ENCODE peak calls at places on chromosomes 5 and 9, in four cellular contexts. I is IMR-90, B is endothelial cell of umbilical vein, A is K562. F is an unnamed sample.
A peak's percentile ranks its signal among the peaks of the same experiment; 100 is the strongest.

GRCh38 chr9:94874316-94874715 is 147.8 kb downstream of the AOPEP start:
- DNase-seq in A (no peak), B (peak; percentile 33), I (peak; percentile 84), F (no peak)

GRCh38 chr5:142484821-142485387 is 160.1 kb upstream of the SPRY4 start:
- DNase-seq in I (peak; percentile 72), B (no peak), A (no peak), F (no peak)

GRCh38 chr9:33263131-33263935 is 1.2 kb downstream of the BAG1 start:
- DNase-seq in I (no peak), A (no peak), B (peak; percentile 60), F (no peak)

GRCh38 chr9:77708416-77708815 is 60.3 kb upstream of the GNA14 start:
- DNase-seq in B (no peak), I (peak; percentile 79), A (no peak), F (no peak)

GRCh38 chr5:61202213-61202612 is 39.9 kb upstream of the SMIM15 start:
- DNase-seq in B (no peak), I (peak; percentile 66), A (no peak), F (no peak)

GRCh38 chr9:76162751-76163500 is 231.3 kb downstream of the RFK start:
- DNase-seq in A (no peak), B (no peak), I (peak; percentile 75), F (no peak)

GRCh38 chr5:61339764-61340163 is 7.7 kb downstream of the ZSWIM6 start:
- DNase-seq in A (no peak), I (no peak), B (no peak), F (no peak)

GRCh38 chr9:86098793-86099694 is at the start of gene GOLM1:
- DNase-seq in B (peak; percentile 58), I (peak; percentile 60), A (peak; percentile 43), F (no peak)

GRCh38 chr5:145971108-145971507 is 34.7 kb downstream of the SH3RF2 start:
- DNase-seq in B (no peak), A (no peak), I (no peak), F (no peak)

GRCh38 chr5:140633081-140633471 is at the start of gene CD14:
- DNase-seq in B (no peak), A (no peak), I (no peak), F (no peak)

GRCh38 chr5:81854915-81855314 is 104.0 kb upstream of the SSBP2 start:
- DNase-seq in I (no peak), A (peak; percentile 14), B (no peak), F (no peak)

GRCh38 chr9:81619353-81620008 is 69.9 kb downstream of the TLE1 start:
- DNase-seq in I (peak; percentile 98), A (no peak), B (no peak), F (no peak)

GRCh38 chr9:17969232-17969631 is 390.4 kb downstream of the SH3GL2 start:
- DNase-seq in I (no peak), B (no peak), A (no peak), F (no peak)
- H3K9me1 ChIP-seq in I (no peaks in the 10 kb centered on the region), B (no peaks in the 10 kb centered on the region), A (no peaks in the 10 kb centered on the region), F (no peaks in the 10 kb centered on the region)

GRCh38 chr5:178781936-178782335 is 51.5 kb upstream of the ZNF354A start:
- DNase-seq in I (no peak), B (no peak), A (no peak), F (no peak)
- H3K9me1 ChIP-seq in I (no peaks in the 10 kb centered on the region), B (no peaks in the 10 kb centered on the region), A (no peaks in the 10 kb centered on the region), F (no peaks in the 10 kb centered on the region)

GRCh38 chr5:168916266-168916665 is 337.1 kb upstream of the PANK3 start:
- DNase-seq in I (no peak), A (no peak), B (no peak), F (no peak)
- H3K9me1 ChIP-seq in I (no peaks in the 10 kb centered on the region), A (no peaks in the 10 kb centered on the region), B (no peaks in the 10 kb centered on the region), F (no peaks in the 10 kb centered on the region)

GRCh38 chr9:114343471-114344187 is 14.0 kb downstream of the ORM2 start:
- DNase-seq in A (no peak), I (peak; percentile 72), B (no peak), F (peak; percentile 36)
- H3K9me1 ChIP-seq in A (no peaks in the 10 kb centered on the region), I (peaks cover 6% of the 10 kb centered on the region), B (no peaks in the 10 kb centered on the region), F (peaks cover 2% of the 10 kb centered on the region)

GRCh38 chr5:135038202-135038828 is 4.3 kb upstream of the PITX1 start:
- DNase-seq in A (no peak), I (no peak), B (no peak), F (no peak)

GRCh38 chr5:135039526-135040296 is 5.7 kb upstream of the PITX1 start:
- DNase-seq in I (no peak), A (no peak), B (no peak), F (no peak)

GRCh38 chr5:135037519-135038201 is 3.6 kb upstream of the PITX1 start:
- DNase-seq in A (no peak), I (no peak), B (no peak), F (no peak)

GRCh38 chr5:135040331-135041144 is 6.5 kb upstream of the PITX1 start:
- DNase-seq in I (no peak), B (no peak), A (no peak), F (no peak)

GRCh38 chr5:135038829-135039525 is 4.9 kb upstream of the PITX1 start:
- DNase-seq in A (no peak), B (no peak), I (no peak), F (no peak)
- H3K9me1 ChIP-seq in A (no peaks in the 10 kb centered on the region), B (no peaks in the 10 kb centered on the region), I (peaks cover 6% of the 10 kb centered on the region), F (no peaks in the 10 kb centered on the region)

GRCh38 chr9:21524099-21524830 is 42.2 kb upstream of the IFNE start:
- DNase-seq in A (no peak), B (no peak), I (no peak), F (no peak)

GRCh38 chr9:21521448-21521847 is 39.3 kb upstream of the IFNE start:
- DNase-seq in I (no peak), A (no peak), B (no peak), F (no peak)

GRCh38 chr9:21520501-21521228 is 38.6 kb upstream of the IFNE start:
- DNase-seq in I (no peak), B (no peak), A (no peak), F (no peak)

GRCh38 chr9:21523021-21524014 is 41.2 kb upstream of the IFNE start:
- DNase-seq in B (no peak), I (no peak), A (no peak), F (no peak)

DNA sequence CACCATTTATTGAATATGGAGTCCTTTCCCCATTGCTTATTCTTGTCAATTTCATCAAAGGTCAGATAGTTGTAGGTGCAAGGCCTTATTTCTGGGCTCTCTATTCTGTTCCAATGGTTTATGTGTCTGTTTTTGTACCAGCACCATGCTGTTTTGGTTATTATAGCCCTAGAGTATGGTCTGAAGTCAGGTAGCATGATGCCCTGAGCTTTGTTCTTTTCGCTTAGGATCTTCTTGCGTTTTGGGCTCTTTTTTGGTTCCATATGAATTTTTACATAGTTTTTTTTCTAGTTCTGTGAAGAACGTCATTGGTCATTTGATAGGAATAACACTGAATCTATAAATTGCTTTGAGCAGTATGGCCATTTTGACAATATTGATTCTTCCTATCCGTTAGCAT is 40.2 kb upstream of the IFNE start:
- DNase-seq in A (no peak), B (no peak), I (no peak), F (no peak)
- H3K9me1 ChIP-seq in A (no peaks in the 10 kb centered on the region), B (no peaks in the 10 kb centered on the region), I (no peaks in the 10 kb centered on the region), F (peaks cover 2% of the 10 kb centered on the region)

GRCh38 chr5:116754556-116754955 is 179.9 kb upstream of the SEMA6A start:
- DNase-seq in I (no peak), B (no peak), A (no peak), F (peak; percentile 9)
- H3K9me1 ChIP-seq in I (no peaks in the 10 kb centered on the region), B (no peaks in the 10 kb centered on the region), A (no peaks in the 10 kb centered on the region), F (no peaks in the 10 kb centered on the region)

GRCh38 chr9:136182422-136182790 is 22.5 kb downstream of the LHX3 start:
- DNase-seq in I (no peak), A (no peak), B (no peak), F (no peak)
- H3K9me1 ChIP-seq in I (no peaks in the 10 kb centered on the region), A (no peaks in the 10 kb centered on the region), B (no peaks in the 10 kb centered on the region), F (no peaks in the 10 kb centered on the region)

DNA sequence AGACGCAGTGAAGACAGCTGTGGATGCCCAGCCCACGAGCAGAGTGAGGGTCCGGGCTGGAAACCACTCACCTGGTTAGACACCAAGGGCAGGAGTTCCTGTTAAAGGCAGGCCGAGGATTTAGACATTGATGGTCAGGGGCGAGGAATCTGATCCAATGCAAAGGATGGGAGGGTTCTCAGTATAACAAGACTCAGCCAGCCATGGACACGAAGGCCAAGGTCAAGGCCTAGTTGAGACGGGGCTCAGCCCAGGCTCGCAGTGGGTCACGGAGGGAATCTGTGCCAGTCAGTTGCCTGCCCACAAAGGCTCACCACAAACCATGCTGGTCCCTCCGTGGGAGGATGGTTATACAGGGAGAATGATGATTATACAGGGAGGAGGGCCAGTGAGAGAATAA is 63.3 kb upstream of the FCN1 start:
- DNase-seq in A (no peak), I (no peak), B (no peak), F (no peak)
- H3K9me1 ChIP-seq in A (no peaks in the 10 kb centered on the region), I (no peaks in the 10 kb centered on the region), B (no peaks in the 10 kb centered on the region), F (no peaks in the 10 kb centered on the region)

F was measured in keratinocyte.